ENCODE peak calls at places on chromosomes 1 and 21, in ten cellular contexts. H is MV-4-11; J is suprapubic skin; A is NCI-H2081; S is Daoy; G is HFF-Myc; F is activated CD4-positive, alpha-beta T cell treated with anti-CD3 and anti-CD28 coated beads, Interleukin-2, amount 10 ng/mL, durations not matched to agents 7 days and 5 days; K is HCT116; O is stimulated activated CD8-positive, alpha-beta memory T cell treated with anti-CD3 and anti-CD28 coated beads, Interleukin-2, amount 100 ng/mL, for 1 hour; L is breast epithelium. W is an unnamed sample.

GRCh38 chr1:183346276-183346732 is 71.9 kb downstream of the NMNAT2 start:
- DNase-seq in H (peak), J (no peak), A (no peak), S (no peak), G (no peak), F (no peak), K (no peak), O (no peak), L (no peak), W (no peak)

GRCh38 chr1:240732390-240732789 is 120.4 kb upstream of the GREM2 start:
- DNase-seq in H (peak), J (no peak), A (peak), S (peak), G (peak), F (no peak), K (peak), O (no peak), L (no peak), W (peak)

GRCh38 chr1:29825274-29825940 is 589.1 kb downstream of the PTPRU start:
- DNase-seq in H (no peak), J (no peak), A (no peak), S (no peak), G (no peak), F (no peak), K (no peak), O (no peak), L (no peak), W (no peak)

GRCh38 chr1:54108156-54108555 is 44.6 kb downstream of the CDCP2 start:
- DNase-seq in H (no peak), J (no peak), A (no peak), S (no peak), G (no peak), F (no peak), K (no peak), O (no peak), L (no peak), W (no peak)

GRCh38 chr1:176866011-176866410 is 298.5 kb downstream of the ASTN1 start:
- DNase-seq in H (no peak), J (no peak), A (no peak), S (no peak), G (no peak), F (no peak), K (no peak), O (no peak), L (no peak), W (no peak)

GRCh38 chr1:223153177-223154119 is 10.4 kb upstream of the TLR5 start:
- DNase-seq in H (peak), J (no peak), A (no peak), S (peak), G (no peak), F (no peak), K (no peak), O (no peak), L (no peak), W (no peak)

GRCh38 chr1:154276797-154277196 is 4.4 kb downstream of the HAX1 start:
- DNase-seq in H (no peak), J (no peak), A (no peak), S (peak), G (no peak), F (peak), K (no peak), O (no peak), L (no peak), W (no peak)

GRCh38 chr1:64361974-64362373 is 108.0 kb upstream of the CACHD1 start:
- DNase-seq in H (no peak), J (no peak), A (no peak), S (no peak), G (no peak), F (no peak), K (no peak), O (no peak), L (no peak), W (no peak)

GRCh38 chr21:46060596-46061061 is 37.3 kb upstream of the COL6A2 start:
- DNase-seq in H (peak), J (peak), A (no peak), S (peak), G (peak), F (no peak), K (no peak), O (peak), L (no peak), W (no peak)